ENCODE peak calls at places on chromosomes 13 and 19, in ten cellular contexts. X, Q, H, Y, V, O, F, K, S and J are unnamed samples.

GRCh38 chr19:35959040-35959967 is 23.1 kb downstream of the LRFN3 start:
- DNase-seq in H (peak; percentile 49), Q (no peak), F (no peak), S (no peak), K (no peak), X (peak; percentile 77), V (peak; percentile 33), Y (no peak), O (no peak), J (no peak)

GRCh38 chr19:3183721-3184641 is 1.7 kb upstream of the NCLN start:
- DNase-seq in F (no peak), S (no peak), Y (no peak), Q (no peak), X (no peak), V (no peak), O (no peak), H (no peak), K (no peak), J (no peak)

GRCh38 chr13:25330541-25330940 is 29.1 kb downstream of the NUP58 start:
- DNase-seq in S (no peak), X (no peak), H (no peak), Y (no peak), F (peak; percentile 40), O (no peak), V (no peak), K (peak; percentile 19), Q (no peak), J (no peak)

GRCh38 chr13:95524270-95524901 is 28.1 kb upstream of the CLDN10 start:
- DNase-seq in V (no peak), H (no peak), S (no peak), X (no peak), Y (no peak), F (no peak), Q (no peak), O (no peak), K (peak; percentile 77), J (no peak)

GRCh38 chr13:29436721-29437250 is 158.7 kb downstream of the SLC7A1 start:
- DNase-seq in H (no peak), X (no peak), V (no peak), F (no peak), O (no peak), Y (no peak), K (no peak), Q (no peak), S (no peak), J (no peak)

GRCh38 chr13:24929196-24929595 is 165.2 kb downstream of the RNF17 start:
- DNase-seq in Y (no peak), S (no peak), V (no peak), K (no peak), H (no peak), F (no peak), O (no peak), Q (no peak), X (no peak), J (no peak)

GRCh38 chr19:48741222-48741999 is 1.0 kb upstream of the RASIP1 start:
- DNase-seq in K (no peak), H (peak; percentile 73), S (peak; percentile 52), O (no peak), Y (no peak), V (peak; percentile 58), Q (no peak), X (peak; percentile 87), F (no peak), J (no peak)

GRCh38 chr19:43820098-43820860 is 6.8 kb upstream of the ZNF283 start:
- DNase-seq in Q (no peak), F (peak; percentile 43), V (peak; percentile 41), X (peak; percentile 65), H (peak; percentile 52), Y (no peak), S (no peak), O (peak; percentile 7), K (peak; percentile 67), J (no peak)

GRCh38 chr13:48303331-48304131 is at the start of gene RB1:
- DNase-seq in K (peak; percentile 93), Q (peak; percentile 92), V (peak; percentile 96), S (peak; percentile 82), Y (peak; percentile 76), H (peak; percentile 94), O (peak; percentile 61), X (peak; percentile 96), F (peak; percentile 89), J (peak; percentile 89)

GRCh38 chr13:76980075-76980718 is 11.7 kb upstream of the CLN5 start:
- DNase-seq in K (peak; percentile 56), F (peak; percentile 32), V (peak; percentile 79), H (peak; percentile 87), O (peak; percentile 13), Q (peak; percentile 81), Y (peak; percentile 73), X (peak; percentile 92), S (peak; percentile 82), J (peak; percentile 51)

GRCh38 chr19:38304866-38305429 is 897 bp downstream of the C19orf33 start:
- DNase-seq in S (peak; percentile 94), O (no peak), X (peak; percentile 73), F (no peak), K (no peak), H (peak; percentile 44), Y (peak; percentile 82), V (no peak), Q (peak; percentile 90), J (no peak)

GRCh38 chr13:111791131-111791530 is 275.8 kb upstream of the SOX1 start:
- DNase-seq in Q (no peak), F (no peak), V (no peak), X (no peak), K (no peak), H (no peak), Y (no peak), O (no peak), S (no peak), J (no peak)

GRCh38 chr13:25375727-25376358 is 4.1 kb downstream of the ATP8A2 start:
- DNase-seq in Q (peak; percentile 33), Y (peak; percentile 46), K (peak; percentile 63), S (peak; percentile 66), V (no peak), F (peak; percentile 38), X (no peak), O (peak; percentile 10), H (no peak), J (peak; percentile 38)

GRCh38 chr19:4452230-4452990 is 5.2 kb downstream of the UBXN6 start:
- DNase-seq in K (no peak), Y (no peak), O (no peak), V (no peak), S (no peak), Q (no peak), H (no peak), X (no peak), F (no peak), J (no peak)

GRCh38 chr19:2619076-2619475 is 83.4 kb downstream of the GNG7 start:
- DNase-seq in K (no peak), X (no peak), Q (no peak), Y (no peak), H (no peak), F (no peak), S (no peak), O (no peak), V (no peak), J (no peak)

GRCh38 chr13:40206241-40207109 is 460.0 kb downstream of the FOXO1 start:
- DNase-seq in K (peak; percentile 68), Q (no peak), O (no peak), V (no peak), Y (no peak), H (no peak), X (no peak), S (no peak), F (no peak), J (no peak)
- H3K4me3 ChIP-seq in K (no peak overlapping the region), Q (no peak overlapping the region), O (no peak overlapping the region), V (no peak overlapping the region), Y (no peak overlapping the region), H (no peak overlapping the region), X (no peak overlapping the region), S (no peak overlapping the region), F (no peak overlapping the region), J (no peak overlapping the region)

GRCh38 chr19:47130120-47130588 is 481 bp upstream of the SAE1 start:
- DNase-seq in X (no peak), F (no peak), Y (no peak), S (no peak), H (no peak), O (no peak), Q (no peak), K (no peak), V (no peak), J (no peak)
- H3K4me3 ChIP-seq in X (peak overlapping the region; percentile 77), F (no peak overlapping the region), Y (no peak overlapping the region), S (no peak overlapping the region), H (peak overlapping the region; percentile 61), O (no peak overlapping the region), Q (no peak overlapping the region), K (no peak overlapping the region), V (peak overlapping the region; percentile 80), J (peak overlapping the region; percentile 98)

DNA sequence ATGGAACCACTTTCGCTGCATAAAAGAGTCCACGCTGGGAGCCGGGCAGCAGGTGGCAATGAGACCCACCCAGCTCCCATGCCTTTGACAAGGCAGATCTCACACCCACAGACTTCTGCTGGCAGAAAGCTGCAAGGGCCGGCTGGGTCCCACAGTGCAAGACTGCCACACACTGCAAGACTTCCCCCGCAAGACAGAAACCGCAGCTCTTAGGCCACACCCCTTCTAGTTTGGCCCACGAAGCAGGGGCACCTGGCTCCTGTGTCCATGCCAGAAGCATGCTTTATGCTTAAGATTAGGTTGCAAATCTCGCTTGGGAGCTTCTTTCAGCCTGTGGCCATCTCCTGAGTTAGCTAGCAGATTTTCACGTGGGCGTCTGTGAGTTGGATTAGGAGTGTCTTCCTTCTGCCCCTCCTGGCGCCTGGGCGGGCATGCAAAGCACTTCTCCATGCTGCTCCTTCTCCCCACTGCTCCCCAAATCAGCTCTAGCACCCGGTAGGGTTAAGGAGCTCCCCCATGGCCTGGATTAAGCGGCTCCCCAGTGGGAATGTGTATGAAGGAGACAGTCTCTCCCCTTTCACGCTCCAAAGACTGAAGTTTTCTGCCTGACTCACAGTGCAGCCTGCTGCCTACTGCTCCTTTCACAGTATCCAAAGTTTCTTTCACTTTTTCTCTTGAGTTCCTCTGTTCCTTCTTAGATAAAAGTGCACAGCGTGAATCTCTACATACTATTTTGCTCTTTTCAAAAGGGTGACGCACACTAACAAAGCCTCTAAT is 17.7 kb downstream of the GPC6 start:
- DNase-seq in Y (no peak), Q (no peak), S (no peak), V (no peak), H (no peak), K (peak; percentile 51), O (no peak), X (peak; percentile 33), F (peak; percentile 62), J (no peak)
- H3K4me3 ChIP-seq in Y (no peak overlapping the region), Q (no peak overlapping the region), S (no peak overlapping the region), V (peak overlapping the region; percentile 39), H (peak overlapping the region; percentile 12), K (peak overlapping the region; percentile 50), O (peak overlapping the region; percentile 48), X (peak overlapping the region; percentile 53), F (peak overlapping the region; percentile 64), J (no peak overlapping the region)

GRCh38 chr13:92716749-92717148 is 509.9 kb upstream of the GPC6 start:
- DNase-seq in V (no peak), K (peak; percentile 38), F (peak; percentile 16), S (peak; percentile 11), Y (no peak), H (no peak), X (no peak), Q (no peak), O (no peak), J (no peak)
- H3K4me3 ChIP-seq in V (no peak overlapping the region), K (no peak overlapping the region), F (no peak overlapping the region), S (no peak overlapping the region), Y (no peak overlapping the region), H (no peak overlapping the region), X (no peak overlapping the region), Q (no peak overlapping the region), O (no peak overlapping the region), J (no peak overlapping the region)